ENCODE peak calls at places on chromosomes 2 and 18, in six cellular contexts. One of them, this sample, is unnamed.

GRCh38 chr2:202377308-202377736 is 1.2 kb downstream of the BMPR2 start:
- DNase-seq in non-pigmented ciliary epithelial cell: no peak
- DNase-seq in DMS153: no peak
- DNase-seq in MV-4-11: no peak
- DNase-seq in A172: peak; percentile 11
- DNase-seq in KG1: peak; percentile 17
- DNase-seq in this sample: peak; percentile 41

GRCh38 chr2:14321357-14321756 is 311.2 kb upstream of the LRATD1 start:
- DNase-seq in MV-4-11: no peak
- DNase-seq in DMS153: no peak
- DNase-seq in A172: no peak
- DNase-seq in non-pigmented ciliary epithelial cell: no peak
- DNase-seq in KG1: no peak
- DNase-seq in this sample: no peak

GRCh38 chr2:101806123-101806522 is 108.6 kb downstream of the MAP4K4 start:
- DNase-seq in MV-4-11: no peak
- DNase-seq in KG1: no peak
- DNase-seq in DMS153: no peak
- DNase-seq in A172: peak; percentile 82
- DNase-seq in non-pigmented ciliary epithelial cell: no peak
- DNase-seq in this sample: no peak

GRCh38 chr2:39782591-39782990 is 3.5 kb upstream of the THUMPD2 start:
- DNase-seq in KG1: no peak
- DNase-seq in non-pigmented ciliary epithelial cell: no peak
- DNase-seq in MV-4-11: no peak
- DNase-seq in A172: no peak
- DNase-seq in DMS153: no peak
- DNase-seq in this sample: no peak

GRCh38 chr2:217396586-217396985 is 536.7 kb upstream of the TNP1 start:
- DNase-seq in A172: no peak
- DNase-seq in MV-4-11: no peak
- DNase-seq in KG1: no peak
- DNase-seq in non-pigmented ciliary epithelial cell: no peak
- DNase-seq in DMS153: no peak
- DNase-seq in this sample: no peak

GRCh38 chr18:7601249-7601620 is 34.1 kb downstream of the PTPRM start:
- DNase-seq in DMS153: no peak
- DNase-seq in non-pigmented ciliary epithelial cell: peak; percentile 78
- DNase-seq in KG1: no peak
- DNase-seq in A172: peak; percentile 80
- DNase-seq in MV-4-11: no peak
- DNase-seq in this sample: no peak

GRCh38 chr2:241814571-241815476 is 5.8 kb downstream of the NEU4 start:
- DNase-seq in DMS153: no peak
- DNase-seq in KG1: no peak
- DNase-seq in A172: no peak
- DNase-seq in MV-4-11: no peak
- DNase-seq in non-pigmented ciliary epithelial cell: no peak
- DNase-seq in this sample: no peak

GRCh38 chr2:145383961-145384360 is 864.0 kb upstream of the ZEB2 start:
- DNase-seq in A172: peak; percentile 2
- DNase-seq in non-pigmented ciliary epithelial cell: no peak
- DNase-seq in KG1: no peak
- DNase-seq in MV-4-11: no peak
- DNase-seq in DMS153: no peak
- DNase-seq in this sample: no peak

GRCh38 chr2:45278345-45279078 is 269.3 kb upstream of the SIX2 start:
- DNase-seq in A172: no peak
- DNase-seq in non-pigmented ciliary epithelial cell: no peak
- DNase-seq in MV-4-11: no peak
- DNase-seq in KG1: no peak
- DNase-seq in DMS153: no peak
- DNase-seq in this sample: no peak

GRCh38 chr2:231877533-231878456 is 48.4 kb downstream of the NPPC start:
- DNase-seq in MV-4-11: no peak
- DNase-seq in KG1: no peak
- DNase-seq in DMS153: no peak
- DNase-seq in non-pigmented ciliary epithelial cell: peak; percentile 35
- DNase-seq in A172: peak; percentile 91
- DNase-seq in this sample: peak; percentile 68

GRCh38 chr2:143451622-143452021 is 322.4 kb downstream of the ARHGAP15 start:
- DNase-seq in non-pigmented ciliary epithelial cell: no peak
- DNase-seq in A172: peak; percentile 86
- DNase-seq in MV-4-11: peak; percentile 95
- DNase-seq in KG1: peak; percentile 45
- DNase-seq in DMS153: no peak
- DNase-seq in this sample: peak; percentile 2

GRCh38 chr2:28166956-28167355 is 225.7 kb upstream of the FOSL2 start:
- DNase-seq in DMS153: no peak
- DNase-seq in non-pigmented ciliary epithelial cell: no peak
- DNase-seq in MV-4-11: no peak
- DNase-seq in A172: peak; percentile 43
- DNase-seq in KG1: no peak
- DNase-seq in this sample: no peak

GRCh38 chr2:162215162-162215561 is 28.1 kb downstream of the FAP start:
- DNase-seq in DMS153: no peak
- DNase-seq in MV-4-11: peak; percentile 64
- DNase-seq in non-pigmented ciliary epithelial cell: no peak
- DNase-seq in KG1: no peak
- DNase-seq in A172: no peak
- DNase-seq in this sample: no peak

GRCh38 chr2:173938700-173939384 is 26.3 kb downstream of the SP3 start:
- DNase-seq in non-pigmented ciliary epithelial cell: no peak
- DNase-seq in DMS153: no peak
- DNase-seq in A172: no peak
- DNase-seq in MV-4-11: no peak
- DNase-seq in KG1: no peak
- DNase-seq in this sample: no peak

GRCh38 chr2:158042245-158042644 is 59.4 kb upstream of the UPP2 start:
- DNase-seq in DMS153: no peak
- DNase-seq in MV-4-11: peak; percentile 69
- DNase-seq in KG1: no peak
- DNase-seq in non-pigmented ciliary epithelial cell: no peak
- DNase-seq in A172: no peak
- DNase-seq in this sample: no peak

GRCh38 chr18:8800041-8800441 is 94.7 kb downstream of the MTCL1 start:
- DNase-seq in MV-4-11: no peak
- DNase-seq in KG1: no peak
- DNase-seq in non-pigmented ciliary epithelial cell: no peak
- DNase-seq in A172: peak; percentile 83
- DNase-seq in DMS153: no peak
- DNase-seq in this sample: no peak

GRCh38 chr2:14634885-14635871 is 2.7 kb downstream of the LRATD1 start:
- DNase-seq in DMS153: peak; percentile 84
- DNase-seq in MV-4-11: peak; percentile 42
- DNase-seq in KG1: no peak
- DNase-seq in A172: no peak
- DNase-seq in non-pigmented ciliary epithelial cell: peak; percentile 23
- DNase-seq in this sample: peak; percentile 88

GRCh38 chr2:105604938-105605337 is 139.8 kb upstream of the NCK2 start:
- DNase-seq in A172: no peak
- DNase-seq in MV-4-11: no peak
- DNase-seq in KG1: no peak
- DNase-seq in non-pigmented ciliary epithelial cell: no peak
- DNase-seq in DMS153: no peak
- DNase-seq in this sample: no peak

GRCh38 chr2:148528356-148529064 is 116.0 kb upstream of the EPC2 start:
- DNase-seq in KG1: no peak
- DNase-seq in MV-4-11: no peak
- DNase-seq in A172: no peak
- DNase-seq in DMS153: no peak
- DNase-seq in non-pigmented ciliary epithelial cell: no peak
- DNase-seq in this sample: no peak